ENCODE peak calls at places on chromosomes 11 and 22, in four cellular contexts. U is HepG2, A is A549, C is K562. Y is an unnamed sample.

GRCh38 chr11:10414659-10415058 is 40.4 kb upstream of the AMPD3 start:
- DNase-seq in U (no peak), A (no peak), C (no peak), Y (peak)

GRCh38 chr11:122491486-122491885 is 164.0 kb upstream of the UBASH3B start:
- DNase-seq in C (no peak), U (no peak), A (no peak), Y (peak)

GRCh38 chr11:134360050-134360835 is 28.5 kb downstream of the GLB1L2 start:
- DNase-seq in A (peak), C (peak), U (peak), Y (peak)

GRCh38 chr11:116162086-116162485 is 610.7 kb downstream of the BUD13 start:
- DNase-seq in A (no peak), C (no peak), U (no peak), Y (no peak)

GRCh38 chr11:133656100-133656635 is 123.9 kb upstream of the OPCML start:
- DNase-seq in U (no peak), A (no peak), C (no peak), Y (no peak)

GRCh38 chr11:115581871-115582639 is 77.8 kb upstream of the CADM1 start:
- DNase-seq in U (no peak), C (no peak), A (no peak), Y (peak)

GRCh38 chr11:94519478-94520084 is 7.3 kb downstream of the C11orf97 start:
- DNase-seq in A (peak), U (no peak), C (peak), Y (peak)

GRCh38 chr11:108606495-108607160 is 13.1 kb upstream of the EXPH5 start:
- DNase-seq in A (no peak), U (no peak), C (no peak), Y (peak)

GRCh38 chr11:130166457-130166784 is 6.8 kb downstream of the ST14 start:
- DNase-seq in A (peak), U (peak), C (no peak), Y (peak)

GRCh38 chr11:110921742-110922200 is 209.5 kb upstream of the ARHGAP20 start:
- DNase-seq in C (no peak), U (no peak), A (no peak), Y (peak)

GRCh38 chr11:108786281-108786990 is 121.6 kb downstream of the DDX10 start:
- DNase-seq in A (no peak), U (no peak), C (no peak), Y (no peak)

GRCh38 chr11:85945788-85946187 is 90.6 kb downstream of the CCDC83 start:
- DNase-seq in C (no peak), U (no peak), A (no peak), Y (no peak)

GRCh38 chr11:34792814-34793241 is 123.4 kb downstream of the APIP start:
- DNase-seq in A (no peak), U (peak), C (no peak), Y (no peak)

GRCh38 chr11:85961930-85962363 is 106.8 kb downstream of the CCDC83 start:
- DNase-seq in A (no peak), C (no peak), U (no peak), Y (peak)

GRCh38 chr11:22666320-22666699 is at the start of gene GAS2:
- DNase-seq in A (no peak), U (no peak), C (no peak), Y (peak)

GRCh38 chr22:48138855-48139254 is 1376.4 kb downstream of the TBC1D22A start:
- DNase-seq in C (no peak), A (no peak), U (no peak), Y (no peak)

GRCh38 chr22:47793304-47794101 is 1031.1 kb downstream of the TBC1D22A start:
- DNase-seq in C (no peak), U (no peak), A (no peak), Y (no peak)

GRCh38 chr11:72084960-72085359 is 4.3 kb downstream of the LRRC51 start:
- DNase-seq in U (no peak), C (no peak), A (no peak), Y (no peak)

DNA sequence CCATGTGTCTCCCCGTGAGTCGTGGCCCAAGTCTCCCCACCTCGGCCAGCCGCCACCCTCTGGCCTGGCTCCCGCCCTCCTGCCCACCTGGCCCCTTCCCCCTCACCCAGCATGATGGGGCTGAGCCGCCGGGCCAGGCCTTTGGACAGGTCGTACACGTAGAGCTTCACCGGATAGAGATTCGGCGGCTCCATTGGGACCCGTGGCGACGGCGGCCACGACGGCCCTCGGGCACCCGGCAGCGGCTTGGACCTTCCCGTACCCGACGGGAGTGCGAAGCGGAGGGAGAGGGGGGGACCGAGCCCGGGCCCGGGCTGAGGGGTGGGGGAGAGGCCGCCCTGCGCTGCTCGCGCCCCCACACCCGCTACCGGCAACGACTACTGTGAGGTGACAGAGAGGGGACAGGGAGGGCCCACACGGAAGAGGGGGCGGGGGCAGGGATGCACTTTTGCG is at the start of gene DESI1:
- DNase-seq in U (peak), C (no peak), A (no peak), Y (no peak)
- TF ChIP-seq BHLHE40 in U (no peak), C (no peak), A (no peak), Y (no peak)

GRCh38 chr11:88105952-88106351 is 69.3 kb downstream of the RAB38 start:
- DNase-seq in A (no peak), C (no peak), U (no peak), Y (no peak)
- TF ChIP-seq MAFK in A (no peak), C (no peak), U (no peak), Y (no peak)

GRCh38 chr11:3709977-3710376 is 38.8 kb upstream of the CHRNA10 start:
- DNase-seq in A (no peak), U (no peak), C (no peak), Y (peak)
- TF ChIP-seq BHLHE40 in A (no peak), U (no peak), C (no peak), Y (no peak)

GRCh38 chr22:37570661-37570976 is 9.3 kb downstream of the LGALS2 start:
- DNase-seq in C (no peak), U (no peak), A (no peak), Y (no peak)
- TF ChIP-seq MAFK in C (no peak), U (no peak), A (no peak), Y (no peak)

GRCh38 chr11:74011360-74012071 is 2.6 kb upstream of the UCP3 start:
- DNase-seq in A (no peak), U (no peak), C (peak), Y (peak)
- TF ChIP-seq BHLHE40 in A (no peak), U (no peak), C (peak), Y (no peak)

GRCh38 chr22:31104869-31105268 is 2.5 kb downstream of the SELENOM start:
- DNase-seq in A (no peak), U (no peak), C (no peak), Y (no peak)

GRCh38 chr22:31106651-31107205 is 640 bp downstream of the SELENOM start:
- DNase-seq in U (no peak), C (no peak), A (no peak), Y (peak)

GRCh38 chr22:31107206-31108118 is at the start of gene SELENOM:
- DNase-seq in C (peak), U (peak), A (peak), Y (peak)

GRCh38 chr22:31105282-31105929 is 2.0 kb downstream of the SELENOM start:
- DNase-seq in U (no peak), A (no peak), C (no peak), Y (no peak)

DNA sequence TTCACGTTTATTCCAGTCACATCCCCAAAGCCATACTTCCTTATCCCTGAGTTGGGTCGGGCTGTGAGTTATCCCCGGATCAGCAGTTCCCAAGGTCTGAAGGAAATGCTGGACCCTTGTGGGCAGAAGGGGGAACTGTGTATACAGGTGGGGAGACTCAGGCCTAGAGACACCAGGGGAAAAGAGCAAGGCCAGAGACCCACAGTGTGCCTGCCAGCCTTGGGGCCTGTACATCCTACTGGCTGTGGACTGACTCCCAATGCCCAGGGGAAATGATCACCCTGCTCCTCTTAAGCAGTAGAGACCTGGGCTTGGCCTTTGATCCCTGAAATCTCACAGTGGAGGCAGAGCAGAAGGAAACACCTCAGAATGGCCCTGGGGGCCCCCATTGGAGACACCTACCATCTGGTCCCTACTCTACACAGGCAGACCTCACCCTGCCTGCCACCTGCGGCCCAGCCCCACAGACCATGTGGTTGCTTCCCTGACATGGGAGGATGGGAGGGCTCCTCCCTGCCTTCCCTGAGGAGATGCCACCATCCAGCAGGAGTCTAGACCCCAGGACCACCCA is 1.3 kb downstream of the SELENOM start:
- DNase-seq in A (no peak), C (no peak), U (no peak), Y (no peak)
- TF ChIP-seq MAFK in A (peak), C (no peak), U (no peak), Y (peak)

DNA sequence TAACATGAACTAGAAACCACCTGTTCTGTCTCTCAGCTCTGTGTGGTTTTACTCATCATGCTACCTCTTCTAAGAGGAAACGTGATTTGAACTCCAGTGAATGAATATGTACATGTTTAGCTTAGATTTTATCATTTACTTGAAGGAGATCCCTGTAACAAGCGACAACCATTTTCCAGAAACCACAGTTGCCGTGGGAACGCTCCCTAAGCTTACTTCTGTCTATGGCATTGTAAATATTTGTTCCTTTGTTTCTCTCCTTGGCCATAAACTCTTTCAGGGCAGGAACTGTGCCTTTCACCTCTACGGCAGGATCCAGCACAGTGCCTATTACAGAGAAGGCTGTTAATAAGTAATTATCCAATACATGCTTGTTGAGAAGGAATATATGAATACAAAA is 17.1 kb upstream of the TPH1 start:
- DNase-seq in C (no peak), U (no peak), A (no peak), Y (no peak)
- TF ChIP-seq BHLHE40 in C (no peak), U (no peak), A (no peak), Y (no peak)

GRCh38 chr22:33013531-33014162 is 44.5 kb downstream of the SYN3 start:
- DNase-seq in U (peak), A (no peak), C (no peak), Y (no peak)

GRCh38 chr22:33007485-33007884 is 50.7 kb downstream of the SYN3 start:
- DNase-seq in U (no peak), A (no peak), C (no peak), Y (no peak)

GRCh38 chr22:33018232-33018864 is 39.8 kb downstream of the SYN3 start:
- DNase-seq in A (peak), U (peak), C (peak), Y (peak)

GRCh38 chr22:33014621-33015020 is 43.6 kb downstream of the SYN3 start:
- DNase-seq in C (no peak), A (no peak), U (no peak), Y (no peak)

GRCh38 chr22:33013051-33013450 is 45.1 kb downstream of the SYN3 start:
- DNase-seq in U (peak), C (no peak), A (no peak), Y (no peak)
- TF ChIP-seq MAFK in U (no peak), C (no peak), A (no peak), Y (no peak)

DNA sequence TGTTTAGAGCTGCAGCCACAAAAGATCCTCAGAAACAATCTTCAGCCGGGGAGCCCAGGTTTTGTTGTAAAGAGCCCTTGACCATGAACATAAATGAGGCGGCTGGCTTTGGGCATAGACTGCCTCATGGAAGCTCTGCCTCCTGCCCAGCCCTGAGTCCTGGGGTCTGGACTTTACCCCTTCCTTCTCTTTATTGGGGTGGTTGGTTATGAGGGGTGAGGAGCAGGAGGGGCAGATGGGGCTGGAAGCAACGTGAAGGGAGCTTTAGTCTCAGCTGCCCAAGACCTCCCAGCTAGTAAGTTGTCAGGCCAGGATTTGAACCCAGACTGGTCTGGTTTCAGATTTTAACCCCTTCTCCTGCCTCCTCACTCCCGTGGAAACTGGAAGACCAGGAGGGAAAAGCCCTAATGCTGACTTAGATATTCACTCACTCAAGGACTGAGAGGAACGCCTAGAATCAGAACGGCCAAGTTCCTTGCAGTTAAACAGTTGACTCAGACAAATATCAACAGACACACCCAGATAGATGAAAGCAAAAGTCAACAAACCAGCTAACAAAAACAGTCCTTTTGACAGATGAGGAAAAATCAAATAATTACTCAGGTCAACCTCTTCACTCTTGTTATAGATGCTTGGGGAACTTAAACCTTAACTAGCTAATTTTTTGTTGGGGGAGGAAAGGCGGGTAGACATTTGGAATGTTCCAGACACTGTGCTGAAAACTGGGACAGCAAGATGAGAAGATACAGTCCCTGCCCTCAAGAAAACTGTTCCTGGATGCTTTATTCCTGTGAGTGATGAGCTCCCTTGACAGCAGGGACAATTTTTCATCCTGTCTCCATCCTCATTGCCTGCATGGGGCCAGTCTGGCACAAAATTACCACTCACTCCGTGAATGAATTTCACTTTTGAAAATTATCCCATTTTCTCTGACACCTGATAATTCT is 20.7 kb upstream of the ARRB1 start:
- DNase-seq in C (no peak), A (peak), U (peak), Y (no peak)
- TF ChIP-seq BHLHE40 in C (no peak), A (no peak), U (no peak), Y (no peak)

Y was measured in IMR-90.